ENCODE peak calls at places on chromosomes 4 and X, in four cellular contexts. I is K562, R is H1, M is HepG2. A is an unnamed sample.

GRCh38 chrX:34365482-34365881 is 233.4 kb upstream of the FAM47A start:
- DNase-seq in R (no peak), M (no peak), I (no peak), A (no peak)

GRCh38 chr4:80568891-80569290 is 233.4 kb downstream of the CFAP299 start:
- DNase-seq in M (no peak), R (no peak), I (no peak), A (no peak)

GRCh38 chr4:177419416-177419815 is 22.8 kb downstream of the AGA start:
- DNase-seq in R (no peak), M (no peak), I (no peak), A (no peak)

GRCh38 chr4:81198151-81198550 is 16.9 kb downstream of the PRKG2 start:
- DNase-seq in R (no peak), M (no peak), I (no peak), A (no peak)

GRCh38 chr4:1448589-1449420 is 42.6 kb upstream of the NKX1-1 start:
- DNase-seq in R (no peak), I (no peak), M (no peak), A (no peak)

GRCh38 chr4:8775751-8776355 is 95.8 kb downstream of the HMX1 start:
- DNase-seq in R (no peak), M (no peak), I (no peak), A (no peak)

GRCh38 chr4:38671594-38671943 is 7.6 kb downstream of the KLF3 start:
- DNase-seq in R (no peak), M (no peak), I (no peak), A (no peak)

GRCh38 chrX:65985211-65985610 is 54.7 kb downstream of the VSIG4 start:
- DNase-seq in R (no peak), M (no peak), I (no peak), A (no peak)

GRCh38 chr4:94419549-94419948 is 32.2 kb upstream of the PDLIM5 start:
- DNase-seq in M (no peak), I (no peak), R (no peak), A (no peak)

GRCh38 chrX:1673337-1673736 is 58.5 kb downstream of the ASMT start:
- DNase-seq in R (no peak), I (peak), M (peak), A (no peak)

GRCh38 chrX:104432321-104432720 is 133.7 kb upstream of the IL1RAPL2 start:
- DNase-seq in I (no peak), M (no peak), R (no peak), A (no peak)

GRCh38 chrX:134908235-134908834 is 82.5 kb upstream of the SMIM10 start:
- DNase-seq in M (no peak), I (peak), R (no peak), A (no peak)

GRCh38 chrX:152733261-152733975 is at the start of the genes CSAG1 and MAGEA12:
- DNase-seq in I (peak), M (no peak), R (no peak), A (no peak)

GRCh38 chr4:76198411-76199237 is 15.0 kb downstream of the SCARB2 start:
- DNase-seq in R (no peak), I (peak), M (no peak), A (peak)

GRCh38 chrX:46820391-46821100 is 16.3 kb upstream of the RP2 start:
- DNase-seq in M (no peak), R (no peak), I (no peak), A (no peak)

GRCh38 chr4:113781439-113782040 is 20.0 kb upstream of the CAMK2D start:
- DNase-seq in R (no peak), M (no peak), I (peak), A (no peak)

GRCh38 chr4:55447826-55448225 is 52.1 kb downstream of the TMEM165 start:
- DNase-seq in M (no peak), R (no peak), I (no peak), A (no peak)

GRCh38 chr4:139403457-139403856 is 50.5 kb upstream of the RAB33B start:
- DNase-seq in R (no peak), M (no peak), I (no peak), A (no peak)

GRCh38 chr4:113146876-113147358 is 97.5 kb downstream of the ANK2 start:
- DNase-seq in R (no peak), M (peak), I (no peak), A (peak)

GRCh38 chr4:154640999-154641398 is 28.5 kb upstream of the FGG start:
- DNase-seq in I (peak), R (no peak), M (no peak), A (no peak)

DNA sequence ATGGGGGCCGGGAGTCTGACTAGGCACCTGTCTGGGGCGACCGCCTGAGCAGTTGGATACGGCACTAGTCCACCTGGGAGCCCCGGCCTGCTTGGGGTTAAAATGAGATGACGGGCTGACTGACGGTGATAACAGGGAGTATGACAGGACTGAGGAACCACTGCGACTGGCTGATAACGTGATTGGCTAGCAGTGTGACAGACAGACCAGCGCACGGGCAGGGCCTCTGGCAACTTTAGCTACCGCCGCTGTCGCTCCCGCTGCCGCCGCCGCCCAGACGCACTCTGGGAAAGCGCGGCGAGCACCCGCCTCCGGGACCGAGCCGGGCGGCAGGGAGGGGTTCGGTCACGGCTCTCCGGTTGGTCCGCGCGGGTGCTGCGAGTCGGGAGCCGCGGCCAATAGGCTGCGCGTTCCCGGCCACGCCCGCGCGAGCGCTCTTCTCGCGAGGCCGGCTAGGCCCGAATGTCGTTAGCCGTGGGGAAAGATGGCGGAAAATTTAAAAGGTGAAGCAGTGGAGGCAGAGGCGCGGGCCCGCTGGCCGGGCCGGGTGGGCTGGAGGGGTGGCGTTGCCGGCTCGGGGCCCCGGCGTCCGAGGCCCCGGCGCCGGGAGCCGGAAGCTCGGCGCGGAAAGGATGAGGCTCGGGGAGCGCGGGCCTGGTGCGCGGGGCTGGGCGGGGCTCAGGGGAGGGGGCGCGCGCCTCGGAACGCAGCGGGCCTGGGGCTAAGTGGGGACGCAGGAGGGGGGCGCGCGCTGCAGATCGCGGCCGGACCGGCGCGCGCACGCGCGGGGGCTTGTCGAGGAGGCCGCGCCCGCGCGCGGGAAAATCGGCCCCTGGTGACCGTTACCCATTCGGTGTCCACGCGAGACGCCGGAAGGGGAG is at the start of gene SUV39H1:
- DNase-seq in I (peak), M (peak), R (no peak), A (peak)
- TF ChIP-seq EP300 in I (peak), M (no peak), R (no peak), A (no peak)

DNA sequence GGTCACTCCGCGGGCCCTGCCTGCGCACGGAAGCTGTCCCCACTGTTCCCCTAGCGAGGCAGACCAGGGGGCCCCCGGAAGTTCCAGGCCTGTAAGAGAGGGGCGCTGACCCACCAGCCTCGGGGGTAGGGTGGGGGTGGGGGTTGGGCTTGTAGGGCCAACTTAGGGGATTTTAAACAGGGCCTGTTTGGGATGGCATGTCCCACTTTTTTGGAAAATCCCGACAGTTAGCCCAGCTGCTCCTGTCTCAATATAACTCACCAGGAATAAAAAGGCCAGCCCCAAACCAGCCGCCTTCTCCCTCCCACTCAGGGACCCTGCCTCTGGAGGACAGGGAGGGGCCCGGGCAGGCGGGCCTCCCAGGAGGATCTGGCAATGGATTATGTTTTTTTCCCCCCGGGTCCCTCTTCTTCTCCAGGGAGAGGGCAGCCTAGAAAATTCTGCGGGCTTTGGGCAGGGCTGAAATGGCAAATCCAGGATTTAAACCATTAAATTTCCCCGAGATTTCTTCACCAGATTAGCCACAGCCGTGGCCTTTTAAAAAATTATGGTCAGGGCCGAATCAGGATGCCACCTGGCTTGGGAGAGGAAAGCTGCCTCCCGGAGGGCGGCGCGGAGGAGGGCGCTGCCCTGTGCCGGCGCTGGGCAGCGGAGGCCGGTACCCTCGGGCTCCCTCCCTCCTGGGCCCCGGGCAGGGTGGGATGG is 959 bp downstream of the PPP2R2C start:
- DNase-seq in R (no peak), M (no peak), I (no peak), A (no peak)
- TF ChIP-seq EZH2 in R (no peak), M (no peak), I (no peak), A (no peak)

DNA sequence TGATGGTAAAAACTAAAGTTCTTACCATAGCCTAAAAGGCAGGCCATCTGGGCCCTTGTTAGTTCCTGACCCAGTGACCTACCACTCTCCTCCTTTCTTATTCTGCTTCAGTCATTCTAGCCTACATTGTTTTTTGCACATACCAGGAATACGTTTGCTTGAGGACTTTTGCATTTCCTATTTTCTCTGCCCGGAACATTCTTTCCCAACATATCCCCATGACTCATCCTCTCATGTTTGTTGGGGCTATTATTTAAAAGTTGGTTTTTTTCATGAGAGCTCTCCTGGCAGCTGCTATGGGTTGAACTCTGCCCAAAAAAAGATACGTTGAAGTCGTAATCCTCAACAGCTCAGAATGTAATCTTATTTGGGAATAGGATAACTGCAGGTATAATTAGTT is 138.4 kb upstream of the PDHA2 start:
- DNase-seq in R (peak), I (no peak), M (no peak), A (no peak)
- TF ChIP-seq EP300 in R (no peak), I (no peak), M (no peak), A (no peak)

GRCh38 chr4:42397635-42398447 is 553 bp downstream of the SHISA3 start:
- DNase-seq in R (no peak), M (no peak), I (no peak), A (no peak)
- TF ChIP-seq EZH2 in R (peak), M (peak), I (no peak), A (no peak)

GRCh38 chr4:87529187-87529586 is at the start of gene SPARCL1:
- DNase-seq in R (no peak), M (no peak), I (no peak), A (no peak)

GRCh38 chr4:87524456-87524855 is 4.7 kb downstream of the SPARCL1 start:
- DNase-seq in I (no peak), R (no peak), M (no peak), A (no peak)

GRCh38 chr4:87527446-87528240 is 1.5 kb downstream of the SPARCL1 start:
- DNase-seq in M (no peak), I (no peak), R (no peak), A (no peak)

GRCh38 chr4:87523307-87523706 is 5.9 kb downstream of the SPARCL1 start:
- DNase-seq in M (no peak), R (no peak), I (no peak), A (no peak)

DNA sequence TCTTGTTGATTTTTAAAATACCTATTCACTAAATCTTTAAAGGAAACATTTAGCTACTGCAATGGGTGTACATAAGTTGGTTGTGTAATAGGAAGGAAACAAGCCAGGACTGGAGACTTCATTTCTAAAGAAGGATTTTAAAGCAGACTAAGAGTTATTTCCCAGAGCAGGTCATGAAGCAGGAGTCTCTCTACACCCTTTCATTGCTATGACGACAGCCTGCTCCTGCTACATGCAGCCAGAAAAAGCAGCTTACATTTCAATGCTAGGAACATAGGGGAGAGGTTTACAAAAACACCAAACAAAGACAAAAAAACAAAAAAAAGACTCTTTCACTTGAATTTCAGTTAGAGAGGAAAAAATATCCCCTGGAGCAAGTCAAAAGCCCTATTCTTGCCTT is 3.5 kb downstream of the SPARCL1 start:
- DNase-seq in R (no peak), I (no peak), M (no peak), A (no peak)
- TF ChIP-seq EP300 in R (no peak), I (no peak), M (no peak), A (no peak)

GRCh38 chrX:107776649-107777535 is 641 bp upstream of the NCBP2L start:
- DNase-seq in I (peak), R (peak), M (peak), A (peak)
- TF ChIP-seq EZH2 in I (no peak), R (no peak), M (no peak), A (no peak)

GRCh38 chr4:143352052-143352451 is 15.4 kb downstream of the GAB1 start:
- DNase-seq in M (no peak), I (no peak), R (no peak), A (no peak)
- TF ChIP-seq EP300 in M (no peak), I (no peak), R (no peak), A (no peak)

DNA sequence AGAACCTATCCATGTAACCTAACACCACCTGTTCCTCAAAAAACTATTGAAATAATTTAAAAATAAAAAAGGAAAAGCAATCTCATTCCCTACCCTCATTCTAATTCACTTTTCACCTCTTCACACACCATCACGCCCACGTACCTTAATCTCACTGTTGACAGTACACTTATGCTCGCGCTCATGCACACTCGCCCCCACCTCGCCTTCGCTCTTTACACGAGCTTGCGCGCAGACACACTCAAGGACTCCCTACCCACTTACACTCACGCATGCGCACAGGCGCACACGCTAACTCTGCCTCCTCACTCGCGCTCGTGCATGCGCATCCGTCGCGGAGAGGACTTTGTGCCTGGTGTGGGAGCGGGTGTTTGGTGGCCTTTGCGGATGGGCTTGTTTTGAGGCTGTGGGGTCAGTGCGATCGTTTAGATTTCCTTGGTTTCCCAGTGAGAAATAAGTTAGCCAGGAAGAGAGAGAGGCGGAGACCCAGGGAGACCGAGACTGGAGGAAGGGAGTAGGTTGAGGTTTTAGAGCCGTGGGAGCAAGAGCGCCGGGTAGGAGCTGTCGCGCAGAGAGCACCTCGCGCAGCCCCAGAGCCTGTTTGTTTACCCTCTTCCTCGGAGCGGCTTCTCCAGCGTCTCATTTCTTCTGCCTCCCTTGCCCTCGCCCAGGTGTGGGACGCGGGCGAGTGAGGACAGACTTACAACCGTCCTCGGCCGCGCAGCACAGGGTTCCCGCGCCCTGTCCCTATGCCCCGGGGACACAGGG is 8.1 kb upstream of the GSX2 start:
- DNase-seq in I (peak), M (peak), R (no peak), A (peak)
- TF ChIP-seq EZH2 in I (peak), M (no peak), R (peak), A (no peak)

GRCh38 chr4:119025916-119026661 is 109.5 kb upstream of the MYOZ2 start:
- DNase-seq in M (no peak), I (no peak), R (no peak), A (no peak)
- TF ChIP-seq EP300 in M (no peak), I (no peak), R (no peak), A (no peak)

A was measured in GM12878.